ENCODE peak calls at places on chromosomes 12 and 14, in seven cellular contexts. One of them, this sample, is unnamed.

GRCh38 chr12:12180136-12180535 is 86.7 kb downstream of the LRP6 start:
- DNase-seq in left ventricle myocardium inferior: no peak
- DNase-seq in progenitor cell of endocrine pancreas: no peak
- DNase-seq in H9: no peak
- DNase-seq in astrocyte of the spinal cord: no peak
- DNase-seq in type B pancreatic cell: no peak
- DNase-seq in activated CD8-positive, alpha-beta T cell treated with anti-CD3 and anti-CD28 coated beads for 36 hours: no peak
- DNase-seq in this sample: no peak

GRCh38 chr12:5798242-5799015 is 146.6 kb downstream of the ANO2 start:
- DNase-seq in left ventricle myocardium inferior: no peak
- DNase-seq in progenitor cell of endocrine pancreas: no peak
- DNase-seq in H9: no peak
- DNase-seq in astrocyte of the spinal cord: no peak
- DNase-seq in type B pancreatic cell: no peak
- DNase-seq in activated CD8-positive, alpha-beta T cell treated with anti-CD3 and anti-CD28 coated beads for 36 hours: no peak
- DNase-seq in this sample: no peak

GRCh38 chr14:63893701-63894458 is 41.1 kb downstream of the SYNE2 start:
- DNase-seq in left ventricle myocardium inferior: peak; percentile 53
- DNase-seq in progenitor cell of endocrine pancreas: no peak
- DNase-seq in H9: no peak
- DNase-seq in astrocyte of the spinal cord: peak; percentile 89
- DNase-seq in type B pancreatic cell: no peak
- DNase-seq in activated CD8-positive, alpha-beta T cell treated with anti-CD3 and anti-CD28 coated beads for 36 hours: no peak
- DNase-seq in this sample: no peak

GRCh38 chr14:28488658-28489057 is 277.9 kb upstream of the FOXG1 start:
- DNase-seq in left ventricle myocardium inferior: no peak
- DNase-seq in progenitor cell of endocrine pancreas: no peak
- DNase-seq in H9: no peak
- DNase-seq in astrocyte of the spinal cord: no peak
- DNase-seq in type B pancreatic cell: no peak
- DNase-seq in activated CD8-positive, alpha-beta T cell treated with anti-CD3 and anti-CD28 coated beads for 36 hours: no peak
- DNase-seq in this sample: no peak

GRCh38 chr12:45349911-45350310 is 134.0 kb downstream of the ANO6 start:
- DNase-seq in left ventricle myocardium inferior: no peak
- DNase-seq in progenitor cell of endocrine pancreas: no peak
- DNase-seq in H9: no peak
- DNase-seq in astrocyte of the spinal cord: no peak
- DNase-seq in type B pancreatic cell: no peak
- DNase-seq in activated CD8-positive, alpha-beta T cell treated with anti-CD3 and anti-CD28 coated beads for 36 hours: no peak
- DNase-seq in this sample: no peak

GRCh38 chr12:108666326-108666995 is 32.8 kb upstream of the SELPLG start:
- DNase-seq in left ventricle myocardium inferior: peak; percentile 64
- DNase-seq in progenitor cell of endocrine pancreas: no peak
- DNase-seq in H9: no peak
- DNase-seq in astrocyte of the spinal cord: peak; percentile 36
- DNase-seq in type B pancreatic cell: no peak
- DNase-seq in activated CD8-positive, alpha-beta T cell treated with anti-CD3 and anti-CD28 coated beads for 36 hours: no peak
- DNase-seq in this sample: no peak

GRCh38 chr12:27434673-27435565 is 11.6 kb upstream of the SMCO2 start:
- DNase-seq in left ventricle myocardium inferior: no peak
- DNase-seq in progenitor cell of endocrine pancreas: no peak
- DNase-seq in H9: no peak
- DNase-seq in astrocyte of the spinal cord: peak; percentile 13
- DNase-seq in type B pancreatic cell: no peak
- DNase-seq in activated CD8-positive, alpha-beta T cell treated with anti-CD3 and anti-CD28 coated beads for 36 hours: peak; percentile 31
- DNase-seq in this sample: peak; percentile 45

GRCh38 chr12:88401153-88401552 is 179.1 kb downstream of the KITLG start:
- DNase-seq in left ventricle myocardium inferior: no peak
- DNase-seq in progenitor cell of endocrine pancreas: no peak
- DNase-seq in H9: no peak
- DNase-seq in astrocyte of the spinal cord: peak; percentile 47
- DNase-seq in type B pancreatic cell: no peak
- DNase-seq in activated CD8-positive, alpha-beta T cell treated with anti-CD3 and anti-CD28 coated beads for 36 hours: no peak
- DNase-seq in this sample: no peak

GRCh38 chr12:18849080-18849479 is 111.2 kb downstream of the CAPZA3 start:
- DNase-seq in left ventricle myocardium inferior: no peak
- DNase-seq in progenitor cell of endocrine pancreas: no peak
- DNase-seq in H9: no peak
- DNase-seq in astrocyte of the spinal cord: peak; percentile 92
- DNase-seq in type B pancreatic cell: no peak
- DNase-seq in activated CD8-positive, alpha-beta T cell treated with anti-CD3 and anti-CD28 coated beads for 36 hours: no peak
- DNase-seq in this sample: no peak

GRCh38 chr14:103121846-103122577 is 1.2 kb upstream of the TNFAIP2 start:
- DNase-seq in left ventricle myocardium inferior: peak; percentile 91
- DNase-seq in progenitor cell of endocrine pancreas: peak; percentile 44
- DNase-seq in H9: peak; percentile 83
- DNase-seq in astrocyte of the spinal cord: peak; percentile 54
- DNase-seq in type B pancreatic cell: peak; percentile 91
- DNase-seq in activated CD8-positive, alpha-beta T cell treated with anti-CD3 and anti-CD28 coated beads for 36 hours: no peak
- DNase-seq in this sample: no peak

GRCh38 chr14:72646861-72647528 is 246.9 kb downstream of the DPF3 start:
- DNase-seq in left ventricle myocardium inferior: no peak
- DNase-seq in progenitor cell of endocrine pancreas: no peak
- DNase-seq in H9: no peak
- DNase-seq in astrocyte of the spinal cord: peak; percentile 93
- DNase-seq in type B pancreatic cell: no peak
- DNase-seq in activated CD8-positive, alpha-beta T cell treated with anti-CD3 and anti-CD28 coated beads for 36 hours: no peak
- DNase-seq in this sample: no peak

GRCh38 chr14:73438993-73439392 is 19.4 kb downstream of the NUMB start:
- DNase-seq in left ventricle myocardium inferior: no peak
- DNase-seq in progenitor cell of endocrine pancreas: no peak
- DNase-seq in H9: no peak
- DNase-seq in astrocyte of the spinal cord: no peak
- DNase-seq in type B pancreatic cell: no peak
- DNase-seq in activated CD8-positive, alpha-beta T cell treated with anti-CD3 and anti-CD28 coated beads for 36 hours: no peak
- DNase-seq in this sample: no peak

GRCh38 chr12:58919271-58920101 is 818 bp downstream of the LRIG3 start:
- DNase-seq in left ventricle myocardium inferior: no peak
- DNase-seq in progenitor cell of endocrine pancreas: no peak
- DNase-seq in H9: peak; percentile 40
- DNase-seq in astrocyte of the spinal cord: peak; percentile 61
- DNase-seq in type B pancreatic cell: peak; percentile 69
- DNase-seq in activated CD8-positive, alpha-beta T cell treated with anti-CD3 and anti-CD28 coated beads for 36 hours: no peak
- DNase-seq in this sample: peak; percentile 42

GRCh38 chr12:79174656-79175055 is 310.1 kb downstream of the SYT1 start:
- DNase-seq in left ventricle myocardium inferior: no peak
- DNase-seq in progenitor cell of endocrine pancreas: no peak
- DNase-seq in H9: no peak
- DNase-seq in astrocyte of the spinal cord: peak; percentile 73
- DNase-seq in type B pancreatic cell: no peak
- DNase-seq in activated CD8-positive, alpha-beta T cell treated with anti-CD3 and anti-CD28 coated beads for 36 hours: no peak
- DNase-seq in this sample: no peak

GRCh38 chr14:66649515-66649914 is 141.6 kb downstream of the GPHN start:
- DNase-seq in left ventricle myocardium inferior: no peak
- DNase-seq in progenitor cell of endocrine pancreas: no peak
- DNase-seq in H9: no peak
- DNase-seq in astrocyte of the spinal cord: no peak
- DNase-seq in type B pancreatic cell: no peak
- DNase-seq in activated CD8-positive, alpha-beta T cell treated with anti-CD3 and anti-CD28 coated beads for 36 hours: peak; percentile 19
- DNase-seq in this sample: peak; percentile 17

GRCh38 chr14:66824251-66824650 is 316.3 kb downstream of the GPHN start:
- DNase-seq in left ventricle myocardium inferior: no peak
- DNase-seq in progenitor cell of endocrine pancreas: no peak
- DNase-seq in H9: no peak
- DNase-seq in astrocyte of the spinal cord: no peak
- DNase-seq in type B pancreatic cell: no peak
- DNase-seq in activated CD8-positive, alpha-beta T cell treated with anti-CD3 and anti-CD28 coated beads for 36 hours: no peak
- DNase-seq in this sample: no peak

GRCh38 chr12:72234871-72235270 is 37.3 kb upstream of the TRHDE start:
- DNase-seq in left ventricle myocardium inferior: no peak
- DNase-seq in progenitor cell of endocrine pancreas: no peak
- DNase-seq in H9: no peak
- DNase-seq in astrocyte of the spinal cord: peak; percentile 16
- DNase-seq in type B pancreatic cell: no peak
- DNase-seq in activated CD8-positive, alpha-beta T cell treated with anti-CD3 and anti-CD28 coated beads for 36 hours: no peak
- DNase-seq in this sample: no peak

GRCh38 chr14:104980601-104981531 is 2.7 kb upstream of the AHNAK2 start:
- DNase-seq in left ventricle myocardium inferior: no peak
- DNase-seq in progenitor cell of endocrine pancreas: no peak
- DNase-seq in H9: no peak
- DNase-seq in astrocyte of the spinal cord: no peak
- DNase-seq in type B pancreatic cell: no peak
- DNase-seq in activated CD8-positive, alpha-beta T cell treated with anti-CD3 and anti-CD28 coated beads for 36 hours: no peak
- DNase-seq in this sample: no peak

GRCh38 chr12:59708059-59708458 is 112.2 kb downstream of the SLC16A7 start:
- DNase-seq in left ventricle myocardium inferior: no peak
- DNase-seq in progenitor cell of endocrine pancreas: no peak
- DNase-seq in H9: no peak
- DNase-seq in astrocyte of the spinal cord: peak; percentile 68
- DNase-seq in type B pancreatic cell: no peak
- DNase-seq in activated CD8-positive, alpha-beta T cell treated with anti-CD3 and anti-CD28 coated beads for 36 hours: no peak
- DNase-seq in this sample: no peak

GRCh38 chr14:30935445-30935844 is 61.1 kb downstream of the COCH start:
- DNase-seq in left ventricle myocardium inferior: no peak
- DNase-seq in progenitor cell of endocrine pancreas: no peak
- DNase-seq in H9: no peak
- DNase-seq in astrocyte of the spinal cord: no peak
- DNase-seq in type B pancreatic cell: no peak
- DNase-seq in activated CD8-positive, alpha-beta T cell treated with anti-CD3 and anti-CD28 coated beads for 36 hours: no peak
- DNase-seq in this sample: no peak

GRCh38 chr12:93348568-93349435 is 28.9 kb upstream of the NUDT4 start:
- DNase-seq in left ventricle myocardium inferior: no peak
- DNase-seq in progenitor cell of endocrine pancreas: no peak
- DNase-seq in H9: no peak
- DNase-seq in astrocyte of the spinal cord: no peak
- DNase-seq in type B pancreatic cell: no peak
- DNase-seq in activated CD8-positive, alpha-beta T cell treated with anti-CD3 and anti-CD28 coated beads for 36 hours: no peak
- DNase-seq in this sample: no peak

GRCh38 chr12:43826681-43827458 is 9.0 kb upstream of the TMEM117 start:
- DNase-seq in left ventricle myocardium inferior: no peak
- DNase-seq in progenitor cell of endocrine pancreas: no peak
- DNase-seq in H9: no peak
- DNase-seq in astrocyte of the spinal cord: no peak
- DNase-seq in type B pancreatic cell: no peak
- DNase-seq in activated CD8-positive, alpha-beta T cell treated with anti-CD3 and anti-CD28 coated beads for 36 hours: no peak
- DNase-seq in this sample: no peak

GRCh38 chr14:104651876-104652260 is 37.5 kb upstream of the INF2 start:
- DNase-seq in left ventricle myocardium inferior: no peak
- DNase-seq in progenitor cell of endocrine pancreas: no peak
- DNase-seq in H9: peak; percentile 52
- DNase-seq in astrocyte of the spinal cord: no peak
- DNase-seq in type B pancreatic cell: no peak
- DNase-seq in activated CD8-positive, alpha-beta T cell treated with anti-CD3 and anti-CD28 coated beads for 36 hours: no peak
- DNase-seq in this sample: no peak

GRCh38 chr12:108685469-108686247 is 45.7 kb downstream of the CORO1C start:
- DNase-seq in left ventricle myocardium inferior: no peak
- DNase-seq in progenitor cell of endocrine pancreas: no peak
- DNase-seq in H9: no peak
- DNase-seq in astrocyte of the spinal cord: peak; percentile 52
- DNase-seq in type B pancreatic cell: no peak
- DNase-seq in activated CD8-positive, alpha-beta T cell treated with anti-CD3 and anti-CD28 coated beads for 36 hours: no peak
- DNase-seq in this sample: no peak

GRCh38 chr12:68317047-68317667 is 15.0 kb downstream of the MDM1 start:
- DNase-seq in left ventricle myocardium inferior: no peak
- DNase-seq in progenitor cell of endocrine pancreas: no peak
- DNase-seq in H9: no peak
- DNase-seq in astrocyte of the spinal cord: peak; percentile 70
- DNase-seq in type B pancreatic cell: no peak
- DNase-seq in activated CD8-positive, alpha-beta T cell treated with anti-CD3 and anti-CD28 coated beads for 36 hours: peak; percentile 68
- DNase-seq in this sample: peak; percentile 52

GRCh38 chr12:54385251-54385914 is 850 bp upstream of the ZNF385A start:
- DNase-seq in left ventricle myocardium inferior: peak; percentile 32
- DNase-seq in progenitor cell of endocrine pancreas: no peak
- DNase-seq in H9: peak; percentile 63
- DNase-seq in astrocyte of the spinal cord: no peak
- DNase-seq in type B pancreatic cell: no peak
- DNase-seq in activated CD8-positive, alpha-beta T cell treated with anti-CD3 and anti-CD28 coated beads for 36 hours: no peak
- DNase-seq in this sample: peak; percentile 75

GRCh38 chr12:20367731-20368652 is at the start of gene PDE3A:
- DNase-seq in left ventricle myocardium inferior: peak; percentile 74
- DNase-seq in progenitor cell of endocrine pancreas: peak; percentile 67
- DNase-seq in H9: peak; percentile 89
- DNase-seq in astrocyte of the spinal cord: peak; percentile 91
- DNase-seq in type B pancreatic cell: peak; percentile 80
- DNase-seq in activated CD8-positive, alpha-beta T cell treated with anti-CD3 and anti-CD28 coated beads for 36 hours: no peak
- DNase-seq in this sample: no peak
- TF ChIP-seq CTCF in left ventricle myocardium inferior: peak; percentile 50
- TF ChIP-seq CTCF in progenitor cell of endocrine pancreas: peak; percentile 53
- TF ChIP-seq CTCF in H9: peak; percentile 44
- TF ChIP-seq CTCF in astrocyte of the spinal cord: peak; percentile 26
- TF ChIP-seq CTCF in type B pancreatic cell: peak; percentile 62
- TF ChIP-seq CTCF in activated CD8-positive, alpha-beta T cell treated with anti-CD3 and anti-CD28 coated beads for 36 hours: no peak
- TF ChIP-seq CTCF in this sample: no peak

DNA sequence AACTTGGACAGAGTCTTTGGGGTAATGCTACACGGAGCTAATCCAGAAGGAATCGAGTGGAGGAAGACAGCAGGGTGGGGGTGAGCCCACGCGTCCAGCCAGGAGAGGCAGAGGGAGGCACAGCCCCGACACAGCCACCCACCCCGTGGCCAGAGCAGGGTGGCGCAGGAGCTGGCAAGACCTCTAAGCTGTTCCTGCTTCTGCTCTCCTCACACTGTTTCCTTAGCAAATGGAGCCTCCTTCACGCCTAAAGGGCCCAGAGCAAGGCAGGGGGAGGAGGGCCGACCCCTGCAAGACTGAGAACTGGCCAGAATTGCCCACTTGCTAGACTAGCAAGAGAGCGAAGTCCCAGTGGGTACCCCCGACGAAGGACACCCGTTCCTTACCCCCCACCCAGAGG is 91.5 kb downstream of the FBXL14 start:
- DNase-seq in left ventricle myocardium inferior: no peak
- DNase-seq in progenitor cell of endocrine pancreas: no peak
- DNase-seq in H9: peak; percentile 28
- DNase-seq in astrocyte of the spinal cord: no peak
- DNase-seq in type B pancreatic cell: no peak
- DNase-seq in activated CD8-positive, alpha-beta T cell treated with anti-CD3 and anti-CD28 coated beads for 36 hours: no peak
- DNase-seq in this sample: no peak
- TF ChIP-seq CTCF in left ventricle myocardium inferior: no peak
- TF ChIP-seq CTCF in progenitor cell of endocrine pancreas: no peak
- TF ChIP-seq CTCF in H9: no peak
- TF ChIP-seq CTCF in astrocyte of the spinal cord: no peak
- TF ChIP-seq CTCF in type B pancreatic cell: no peak
- TF ChIP-seq CTCF in activated CD8-positive, alpha-beta T cell treated with anti-CD3 and anti-CD28 coated beads for 36 hours: no peak
- TF ChIP-seq CTCF in this sample: no peak

DNA sequence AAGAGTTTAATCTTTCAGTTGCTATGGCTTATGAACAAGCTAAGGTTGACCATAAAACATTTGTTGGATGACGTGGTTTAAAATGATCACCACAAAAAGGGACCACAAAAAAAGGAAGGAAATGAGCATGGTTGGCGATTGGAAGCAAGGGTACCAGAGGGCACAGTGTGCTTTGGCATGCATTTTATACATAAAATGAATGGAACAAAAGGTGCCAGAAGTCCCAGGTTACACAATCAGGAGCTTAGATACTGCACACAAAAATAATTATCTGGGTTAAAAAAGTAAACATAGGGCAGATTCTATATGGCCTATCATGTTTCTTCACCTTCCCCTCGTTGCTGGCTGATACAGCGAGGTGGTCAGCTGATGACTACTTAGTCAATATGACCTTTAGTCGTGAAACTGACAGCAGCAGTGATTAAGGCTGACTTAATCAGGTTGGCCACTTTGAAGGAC is 50.7 kb downstream of the ZC3H14 start:
- DNase-seq in left ventricle myocardium inferior: no peak
- DNase-seq in progenitor cell of endocrine pancreas: no peak
- DNase-seq in H9: no peak
- DNase-seq in astrocyte of the spinal cord: peak; percentile 85
- DNase-seq in type B pancreatic cell: no peak
- DNase-seq in activated CD8-positive, alpha-beta T cell treated with anti-CD3 and anti-CD28 coated beads for 36 hours: peak; percentile 23
- DNase-seq in this sample: no peak
- TF ChIP-seq CTCF in left ventricle myocardium inferior: no peak
- TF ChIP-seq CTCF in progenitor cell of endocrine pancreas: no peak
- TF ChIP-seq CTCF in H9: no peak
- TF ChIP-seq CTCF in astrocyte of the spinal cord: no peak
- TF ChIP-seq CTCF in type B pancreatic cell: no peak
- TF ChIP-seq CTCF in activated CD8-positive, alpha-beta T cell treated with anti-CD3 and anti-CD28 coated beads for 36 hours: no peak
- TF ChIP-seq CTCF in this sample: no peak

GRCh38 chr14:56482306-56482705 is 97.3 kb upstream of the TMEM260 start:
- DNase-seq in left ventricle myocardium inferior: no peak
- DNase-seq in progenitor cell of endocrine pancreas: no peak
- DNase-seq in H9: peak; percentile 79
- DNase-seq in astrocyte of the spinal cord: no peak
- DNase-seq in type B pancreatic cell: no peak
- DNase-seq in activated CD8-positive, alpha-beta T cell treated with anti-CD3 and anti-CD28 coated beads for 36 hours: peak; percentile 27
- DNase-seq in this sample: no peak
- TF ChIP-seq CTCF in left ventricle myocardium inferior: no peak
- TF ChIP-seq CTCF in progenitor cell of endocrine pancreas: peak; percentile 49
- TF ChIP-seq CTCF in H9: peak; percentile 75
- TF ChIP-seq CTCF in astrocyte of the spinal cord: peak; percentile 21
- TF ChIP-seq CTCF in type B pancreatic cell: peak; percentile 62
- TF ChIP-seq CTCF in activated CD8-positive, alpha-beta T cell treated with anti-CD3 and anti-CD28 coated beads for 36 hours: peak; percentile 31
- TF ChIP-seq CTCF in this sample: peak; percentile 2